ENCODE peak calls at places on chromosomes 2 and 18, in six cellular contexts. T, Y, W, X, B and Z are unnamed samples.
A peak's percentile ranks its signal among the peaks of the same experiment; 100 is the strongest.

GRCh38 chr18:23056315-23056714 is 79.0 kb upstream of the CABLES1 start:
- ATAC-seq in T (no peak), Y (no peak), W (no peak), X (no peak), B (no peak), Z (no peak)

GRCh38 chr2:71560286-71561011 is 107.1 kb downstream of the DYSF start:
- ATAC-seq in T (no peak), Y (no peak), W (no peak), X (no peak), B (no peak), Z (no peak)

GRCh38 chr2:51018145-51018544 is 13.8 kb downstream of the NRXN1 start:
- ATAC-seq in T (no peak), Y (no peak), W (no peak), X (no peak), B (no peak), Z (no peak)

GRCh38 chr18:23177433-23178072 is 42.3 kb downstream of the CABLES1 start:
- ATAC-seq in T (no peak), Y (no peak), W (no peak), X (no peak), B (peak; percentile 95), Z (no peak)

GRCh38 chr2:156944871-156945270 is 312.6 kb upstream of the GALNT5 start:
- ATAC-seq in T (no peak), Y (no peak), W (no peak), X (no peak), B (no peak), Z (no peak)

GRCh38 chr2:216015722-216016464 is 2.5 kb upstream of the MREG start:
- ATAC-seq in T (no peak), Y (peak; percentile 83), W (peak; percentile 70), X (no peak), B (no peak), Z (no peak)

GRCh38 chr2:65957886-65958285 is 477.0 kb upstream of the MEIS1 start:
- ATAC-seq in T (no peak), Y (no peak), W (no peak), X (no peak), B (no peak), Z (no peak)

GRCh38 chr2:105644174-105644980 is 100.3 kb upstream of the NCK2 start:
- ATAC-seq in T (no peak), Y (no peak), W (no peak), X (no peak), B (peak; percentile 58), Z (no peak)

GRCh38 chr2:43149482-43150107 is 76.8 kb downstream of the ZFP36L2 start:
- ATAC-seq in T (no peak), Y (peak; percentile 79), W (peak; percentile 40), X (no peak), B (no peak), Z (no peak)

GRCh38 chr2:47015206-47015605 is 99.6 kb upstream of the MCFD2 start:
- ATAC-seq in T (no peak), Y (no peak), W (no peak), X (no peak), B (no peak), Z (no peak)

GRCh38 chr2:100611079-100612029 is 48.6 kb downstream of the PDCL3 start:
- ATAC-seq in T (no peak), Y (no peak), W (no peak), X (no peak), B (no peak), Z (no peak)

GRCh38 chr18:74459877-74460276 is 2.8 kb upstream of the DIPK1C start:
- ATAC-seq in T (no peak), Y (no peak), W (no peak), X (no peak), B (no peak), Z (no peak)

GRCh38 chr2:8477511-8478132 is 204.2 kb upstream of the ID2 start:
- ATAC-seq in T (peak; percentile 47), Y (peak; percentile 82), W (peak; percentile 56), X (peak; percentile 10), B (peak; percentile 37), Z (peak; percentile 27)

GRCh38 chr2:46045888-46046287 is 251.3 kb upstream of the EPAS1 start:
- ATAC-seq in T (no peak), Y (no peak), W (no peak), X (no peak), B (no peak), Z (no peak)

GRCh38 chr18:48230459-48231113 is 178.6 kb downstream of the ZBTB7C start:
- ATAC-seq in T (peak; percentile 78), Y (no peak), W (peak; percentile 45), X (peak; percentile 61), B (peak; percentile 81), Z (peak; percentile 50)

GRCh38 chr2:9638532-9638931 is 7.7 kb upstream of the YWHAQ start:
- ATAC-seq in T (peak; percentile 96), Y (no peak), W (no peak), X (peak; percentile 93), B (peak; percentile 86), Z (peak; percentile 98)

GRCh38 chr2:89849731-89850130 is 1158.3 kb downstream of the RPIA start:
- ATAC-seq in T (no peak), Y (no peak), W (no peak), X (no peak), B (no peak), Z (no peak)

GRCh38 chr2:144237108-144237507 is 282.8 kb downstream of the ZEB2 start:
- ATAC-seq in T (no peak), Y (no peak), W (no peak), X (no peak), B (no peak), Z (no peak)

GRCh38 chr2:126645211-126645618 is 10.7 kb upstream of the GYPC start:
- ATAC-seq in T (no peak), Y (peak; percentile 85), W (no peak), X (no peak), B (no peak), Z (no peak)

GRCh38 chr2:120244656-120245519 is 7.8 kb upstream of the RALB start:
- ATAC-seq in T (peak; percentile 4), Y (no peak), W (no peak), X (peak; percentile 7), B (peak; percentile 23), Z (no peak)

GRCh38 chr2:9895669-9896068 is 52.4 kb downstream of the TAF1B start:
- ATAC-seq in T (no peak), Y (no peak), W (no peak), X (no peak), B (peak; percentile 93), Z (no peak)

GRCh38 chr2:154370873-154371272 is 327.6 kb upstream of the KCNJ3 start:
- ATAC-seq in T (no peak), Y (no peak), W (no peak), X (no peak), B (no peak), Z (no peak)

GRCh38 chr18:3703732-3704176 is 253.8 kb downstream of the TGIF1 start:
- ATAC-seq in T (peak; percentile 80), Y (no peak), W (no peak), X (peak; percentile 65), B (peak; percentile 89), Z (peak; percentile 68)

GRCh38 chr2:149527998-149528775 is 59.4 kb downstream of the MMADHC start:
- ATAC-seq in T (no peak), Y (no peak), W (no peak), X (no peak), B (no peak), Z (no peak)

GRCh38 chr2:226791056-226791486 is 8.5 kb downstream of the IRS1 start:
- ATAC-seq in T (peak; percentile 69), Y (peak; percentile 78), W (peak; percentile 73), X (peak; percentile 23), B (peak; percentile 34), Z (peak; percentile 80)

GRCh38 chr2:152245653-152246052 is 70.1 kb upstream of the STAM2 start:
- ATAC-seq in T (no peak), Y (no peak), W (no peak), X (no peak), B (no peak), Z (no peak)

GRCh38 chr2:39805936-39806608 is 27.0 kb upstream of the THUMPD2 start:
- ATAC-seq in T (no peak), Y (no peak), W (no peak), X (peak; percentile 64), B (no peak), Z (peak; percentile 63)

GRCh38 chr18:61657066-61657732 is 235.6 kb downstream of the RNF152 start:
- ATAC-seq in T (no peak), Y (no peak), W (no peak), X (no peak), B (no peak), Z (no peak)